ENCODE peak calls at places on chromosomes 2 and 18, in six cellular contexts. C is adrenal gland, X is bronchial epithelial cell, U is brain microvascular endothelial cell, V is ovary, Y is A549. M is an unnamed sample.

GRCh38 chr2:8431446-8432125 is 250.3 kb upstream of the ID2 start:
- DNase-seq in V (no peak), U (no peak), C (peak), Y (no peak), X (no peak), M (peak)

GRCh38 chr2:135776367-135776766 is 34.7 kb downstream of the UBXN4 start:
- DNase-seq in Y (no peak), U (no peak), X (no peak), V (no peak), C (no peak), M (no peak)

GRCh38 chr18:67669993-67670671 is 153.6 kb upstream of the DSEL start:
- DNase-seq in V (no peak), C (no peak), X (peak), Y (no peak), U (peak), M (no peak)

GRCh38 chr18:45046961-45047360 is 366.3 kb downstream of the SETBP1 start:
- DNase-seq in Y (no peak), V (no peak), C (no peak), X (no peak), U (no peak), M (no peak)

GRCh38 chr2:171807130-171807529 is 86.9 kb downstream of the SLC25A12 start:
- DNase-seq in Y (no peak), V (no peak), U (peak), C (no peak), X (peak), M (no peak)

GRCh38 chr2:142112648-142113278 is 18.1 kb downstream of the LRP1B start:
- DNase-seq in C (peak), X (peak), Y (peak), V (no peak), U (peak), M (no peak)

GRCh38 chr2:3107567-3107966 is 270.1 kb downstream of the EIPR1 start:
- DNase-seq in C (peak), Y (no peak), X (no peak), U (no peak), V (no peak), M (no peak)

GRCh38 chr2:21422050-21422449 is 298.3 kb downstream of the TDRD15 start:
- DNase-seq in U (peak), Y (peak), C (no peak), V (peak), X (no peak), M (no peak)

GRCh38 chr18:12907258-12907925 is 23.4 kb upstream of the PTPN2 start:
- DNase-seq in U (peak), Y (no peak), X (no peak), C (no peak), V (no peak), M (no peak)

GRCh38 chr2:98849113-98849512 is 86.9 kb downstream of the CRACDL start:
- DNase-seq in U (no peak), C (no peak), X (no peak), Y (no peak), V (no peak), M (no peak)

GRCh38 chr18:616380-616995 is 19.7 kb downstream of the CLUL1 start:
- DNase-seq in X (peak), C (no peak), V (no peak), U (no peak), Y (peak), M (no peak)

GRCh38 chr18:22230403-22231042 is 61.1 kb downstream of the GATA6 start:
- DNase-seq in Y (peak), V (no peak), X (peak), U (peak), C (peak), M (no peak)

GRCh38 chr2:128490881-128491778 is 172.5 kb upstream of the HS6ST1 start:
- DNase-seq in C (no peak), V (no peak), X (no peak), Y (no peak), U (no peak), M (no peak)

GRCh38 chr2:201618744-201619654 is 24.3 kb downstream of the TMEM237 start:
- DNase-seq in C (peak), U (peak), V (peak), Y (no peak), X (peak), M (no peak)

GRCh38 chr2:36770542-36771287 is 74.2 kb downstream of the VIT start:
- DNase-seq in C (no peak), U (peak), X (peak), Y (peak), V (peak), M (no peak)

GRCh38 chr2:237184192-237184922 is 98.7 kb downstream of the COPS8 start:
- DNase-seq in X (peak), U (peak), V (no peak), C (no peak), Y (peak), M (no peak)

GRCh38 chr2:62597323-62597722 is 91.3 kb upstream of the TMEM17 start:
- DNase-seq in C (no peak), U (no peak), Y (no peak), V (no peak), X (no peak), M (no peak)

GRCh38 chr2:62536873-62537547 is 31.0 kb upstream of the TMEM17 start:
- DNase-seq in C (no peak), X (peak), Y (no peak), V (no peak), U (no peak), M (no peak)

GRCh38 chr18:41075212-41075611 is 879.8 kb upstream of the PIK3C3 start:
- DNase-seq in X (peak), V (no peak), U (peak), Y (peak), C (no peak), M (no peak)

GRCh38 chr2:83016343-83017110 is 1442.6 kb downstream of the SUCLG1 start:
- DNase-seq in Y (no peak), X (peak), U (no peak), V (no peak), C (no peak), M (no peak)

GRCh38 chr18:2303517-2304238 is 267.6 kb downstream of the METTL4 start:
- DNase-seq in X (peak), Y (peak), U (peak), V (no peak), C (no peak), M (no peak)

GRCh38 chr2:34734042-34734441 is 1134.9 kb upstream of the FAM98A start:
- DNase-seq in U (no peak), C (no peak), Y (no peak), X (no peak), V (no peak), M (no peak)

GRCh38 chr2:203688798-203689197 is 17.6 kb upstream of the CD28 start:
- DNase-seq in Y (no peak), V (no peak), X (peak), C (peak), U (peak), M (no peak)

GRCh38 chr2:45652090-45653050 is 895 bp downstream of the PRKCE start:
- DNase-seq in X (no peak), U (peak), Y (peak), V (peak), C (peak), M (peak)

GRCh38 chr18:55284614-55285013 is 303.4 kb downstream of the TCF4 start:
- DNase-seq in C (no peak), V (no peak), U (no peak), Y (no peak), X (no peak), M (no peak)

GRCh38 chr2:32683520-32684086 is 55.8 kb downstream of the TTC27 start:
- DNase-seq in Y (no peak), X (no peak), V (no peak), C (no peak), U (no peak), M (no peak)

GRCh38 chr2:174561283-174562275 is 36.0 kb downstream of the WIPF1 start:
- DNase-seq in C (peak), X (no peak), V (peak), Y (no peak), U (no peak), M (no peak)

GRCh38 chr2:233248999-233249398 is 2.5 kb upstream of the ATG16L1 start:
- DNase-seq in C (no peak), Y (no peak), X (no peak), U (no peak), V (no peak), M (no peak)

GRCh38 chr2:109204412-109204811 is 75.4 kb downstream of the SH3RF3 start:
- DNase-seq in C (no peak), X (no peak), V (no peak), Y (no peak), U (no peak), M (no peak)

GRCh38 chr2:238761802-238762373 is 86.0 kb upstream of the TWIST2 start:
- DNase-seq in U (peak), X (no peak), V (no peak), Y (no peak), C (no peak), M (no peak)

GRCh38 chr2:116879646-116880045 is 934.8 kb upstream of the DDX18 start:
- DNase-seq in X (no peak), V (no peak), Y (no peak), U (no peak), C (no peak), M (no peak)

GRCh38 chr18:34977787-34978532 is 63.3 kb upstream of the MAPRE2 start:
- DNase-seq in C (peak), U (peak), X (peak), V (peak), Y (peak), M (no peak)

GRCh38 chr2:33069894-33070651 is 123.3 kb downstream of the LTBP1 start:
- DNase-seq in V (no peak), X (peak), Y (peak), U (peak), C (peak), M (no peak)

GRCh38 chr2:230849633-230850357 is 14.9 kb upstream of the ITM2C start:
- DNase-seq in V (no peak), C (peak), X (no peak), Y (peak), U (peak), M (no peak)

GRCh38 chr2:147789720-147790119 is 55.1 kb upstream of the ACVR2A start:
- DNase-seq in C (no peak), V (no peak), Y (no peak), X (peak), U (no peak), M (no peak)

GRCh38 chr18:61948196-61948800 is 55.5 kb upstream of the RNF152 start:
- DNase-seq in C (no peak), X (peak), U (peak), V (no peak), Y (no peak), M (no peak)

GRCh38 chr2:134819334-134819733 is 19.1 kb upstream of the ACMSD start:
- DNase-seq in Y (peak), U (peak), C (no peak), V (no peak), X (peak), M (no peak)

GRCh38 chr2:238026953-238027505 is 33.8 kb upstream of the SCLY start:
- DNase-seq in Y (no peak), U (no peak), C (no peak), X (no peak), V (no peak), M (no peak)

GRCh38 chr18:8260319-8260718 is 348.9 kb upstream of the RAB12 start:
- DNase-seq in V (no peak), C (no peak), Y (no peak), X (peak), U (no peak), M (no peak)

GRCh38 chr18:26546875-26547301 is 1.5 kb downstream of the KCTD1 start:
- DNase-seq in X (no peak), C (no peak), V (peak), U (no peak), Y (no peak), M (no peak)

GRCh38 chr2:196131949-196132925 is 39.1 kb downstream of the STK17B start:
- DNase-seq in Y (no peak), C (no peak), V (no peak), X (peak), U (no peak), M (no peak)

GRCh38 chr2:196136151-196136550 is 35.2 kb downstream of the STK17B start:
- DNase-seq in X (no peak), U (no peak), Y (no peak), C (no peak), V (no peak), M (no peak)

GRCh38 chr2:196128749-196129148 is 42.6 kb downstream of the STK17B start:
- DNase-seq in V (no peak), C (no peak), Y (no peak), U (no peak), X (no peak), M (no peak)

GRCh38 chr2:196130039-196130825 is 41.1 kb downstream of the STK17B start:
- DNase-seq in C (no peak), Y (no peak), X (no peak), V (no peak), U (no peak), M (no peak)

DNA sequence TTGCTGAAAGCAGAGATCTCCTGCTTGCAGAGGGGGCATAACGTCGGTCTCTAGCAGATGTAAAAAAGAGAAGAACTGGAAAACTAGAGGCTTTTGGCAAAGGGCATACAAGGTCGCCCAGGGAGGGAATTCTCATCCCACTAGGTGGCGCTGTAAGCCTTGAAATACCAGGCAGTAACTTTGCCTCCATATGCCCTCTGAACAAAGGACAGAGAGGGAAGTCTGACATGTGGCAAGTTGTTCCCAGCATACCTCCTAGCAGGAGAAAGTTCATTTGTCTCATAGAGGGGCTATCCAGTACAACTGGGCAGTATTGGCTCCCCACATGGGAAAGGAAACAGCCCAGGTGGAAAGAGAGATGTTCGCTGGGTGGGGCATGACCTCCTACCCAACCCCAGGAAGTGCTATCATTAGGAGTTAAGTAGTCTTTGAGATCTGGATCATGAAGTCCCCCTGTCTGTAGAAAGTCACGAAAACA is 40.0 kb downstream of the STK17B start:
- DNase-seq in Y (peak), U (peak), X (peak), C (peak), V (no peak), M (no peak)
- TF ChIP-seq CTCF in Y (peak), U (peak), X (peak), C (peak), V (no peak), M (peak)

DNA sequence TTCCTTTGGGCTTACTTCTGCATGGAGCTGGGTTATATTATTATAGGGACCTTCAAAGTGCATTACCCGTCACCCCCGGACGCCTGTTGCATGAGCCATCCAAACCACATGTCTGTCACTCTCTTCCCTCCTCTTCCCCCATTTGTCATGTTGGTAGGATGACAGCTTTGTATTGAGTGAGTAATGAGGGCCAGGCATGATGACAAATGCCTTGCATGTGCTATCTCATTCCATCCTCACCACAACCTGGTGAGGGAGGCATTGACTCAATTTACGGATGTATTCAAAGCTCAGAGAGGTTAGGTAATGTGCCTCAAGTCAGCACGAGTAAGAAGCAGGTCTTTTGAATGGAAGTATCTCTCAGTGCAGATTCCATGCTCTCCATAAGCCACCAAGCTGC is 510.5 kb upstream of the TNP1 start:
- DNase-seq in Y (peak), X (peak), V (no peak), C (no peak), U (peak), M (no peak)
- TF ChIP-seq CTCF in Y (no peak), X (peak), V (no peak), C (no peak), U (no peak), M (no peak)

GRCh38 chr2:73112913-73113633 is at the start of gene RAB11FIP5:
- DNase-seq in V (peak), C (peak), Y (peak), X (peak), U (peak), M (peak)

GRCh38 chr2:73110622-73111299 is 2.0 kb downstream of the RAB11FIP5 start:
- DNase-seq in Y (no peak), C (no peak), X (no peak), V (no peak), U (no peak), M (no peak)

GRCh38 chr2:73111300-73112025 is 1.3 kb downstream of the RAB11FIP5 start:
- DNase-seq in V (peak), Y (peak), U (no peak), C (peak), X (peak), M (no peak)

GRCh38 chr2:73113634-73113958 is 848 bp upstream of the RAB11FIP5 start:
- DNase-seq in V (no peak), Y (peak), U (no peak), C (no peak), X (no peak), M (no peak)

GRCh38 chr2:73112026-73112912 is 479 bp downstream of the RAB11FIP5 start:
- DNase-seq in X (no peak), C (peak), U (no peak), Y (peak), V (peak), M (no peak)
- TF ChIP-seq CTCF in X (no peak), C (no peak), U (no peak), Y (no peak), V (peak), M (no peak)

DNA sequence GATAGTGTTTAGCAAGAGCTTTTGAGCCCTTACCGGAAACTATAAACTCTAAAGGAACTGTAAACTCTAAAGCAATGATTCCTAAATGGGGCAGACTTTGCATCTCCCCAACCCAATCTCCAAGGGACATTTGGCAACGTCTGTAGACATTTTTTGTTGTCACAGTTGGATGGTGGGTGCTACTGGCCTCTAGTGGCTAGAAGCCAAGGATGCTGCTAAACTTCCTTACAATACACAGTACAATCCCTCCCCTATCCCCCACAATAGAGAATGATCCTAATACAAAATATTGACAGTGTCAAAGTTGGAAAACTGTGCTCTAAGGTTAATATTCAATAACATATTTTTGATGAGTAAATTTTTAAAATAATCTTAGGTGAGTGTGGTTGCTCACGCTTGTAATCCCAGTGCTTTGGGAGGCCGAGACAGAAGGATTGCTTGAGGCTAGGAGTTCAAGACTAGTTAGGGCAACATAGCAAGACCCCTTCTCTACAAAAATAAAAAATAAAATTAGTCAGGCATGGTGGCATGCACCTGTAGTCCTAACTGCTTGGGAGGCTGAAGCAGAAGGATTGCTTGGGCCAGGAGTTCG is 66.7 kb downstream of the PTPN4 start:
- DNase-seq in Y (peak), X (peak), U (peak), V (no peak), C (no peak), M (no peak)
- TF ChIP-seq CTCF in Y (peak), X (peak), U (peak), V (no peak), C (peak), M (no peak)

DNA sequence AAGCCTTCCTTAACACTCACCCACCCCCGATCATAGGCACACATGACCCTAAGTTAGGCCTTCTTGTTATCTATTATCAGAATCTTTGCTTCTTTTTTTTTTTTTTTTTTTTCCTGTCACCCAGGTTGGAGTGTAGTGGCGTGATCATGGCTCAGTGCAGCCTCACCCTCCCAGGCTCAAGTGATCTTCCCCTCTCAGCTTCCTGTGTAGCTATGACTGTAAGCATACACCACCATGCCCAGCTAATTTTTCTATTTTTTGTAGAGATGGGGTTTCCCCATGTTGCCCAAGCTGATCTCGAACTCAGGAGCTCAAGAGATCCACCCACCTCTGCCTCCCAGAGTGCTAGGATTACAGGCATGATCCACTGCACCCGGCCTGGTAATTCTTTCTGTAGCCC is 328.7 kb downstream of the NR4A2 start:
- DNase-seq in V (no peak), C (no peak), Y (no peak), U (no peak), X (no peak), M (no peak)
- TF ChIP-seq CTCF in V (no peak), C (no peak), Y (no peak), U (no peak), X (no peak), M (no peak)

M was measured in mesothelial cell of epicardium.